ENCODE peak calls at places on chromosomes 6 and 20, in six cellular contexts. One of them, this sample, is unnamed.

GRCh38 chr6:99875068-99875467 is 119.0 kb downstream of the MCHR2 start:
- DNase-seq in trophoblast cell: no peak
- DNase-seq in H9: no peak
- DNase-seq in neuronal stem cell: no peak
- DNase-seq in IMR-90: no peak
- DNase-seq in H1: no peak
- DNase-seq in this sample: no peak

GRCh38 chr20:8473459-8473858 is 341.4 kb downstream of the PLCB1 start:
- DNase-seq in H9: no peak
- DNase-seq in neuronal stem cell: no peak
- DNase-seq in H1: no peak
- DNase-seq in IMR-90: peak; percentile 60
- DNase-seq in trophoblast cell: no peak
- DNase-seq in this sample: peak; percentile 14

GRCh38 chr6:135306740-135307420 is 125.8 kb downstream of the MYB start:
- DNase-seq in IMR-90: no peak
- DNase-seq in neuronal stem cell: no peak
- DNase-seq in trophoblast cell: no peak
- DNase-seq in H9: no peak
- DNase-seq in H1: no peak
- DNase-seq in this sample: no peak

GRCh38 chr6:108796875-108797274 is 51.3 kb upstream of the ARMC2 start:
- DNase-seq in trophoblast cell: no peak
- DNase-seq in H9: no peak
- DNase-seq in H1: no peak
- DNase-seq in IMR-90: peak; percentile 15
- DNase-seq in neuronal stem cell: no peak
- DNase-seq in this sample: peak; percentile 17

GRCh38 chr6:97765480-97765879 is 482.5 kb upstream of the MMS22L start:
- DNase-seq in neuronal stem cell: no peak
- DNase-seq in H1: no peak
- DNase-seq in IMR-90: peak; percentile 18
- DNase-seq in H9: no peak
- DNase-seq in trophoblast cell: peak; percentile 18
- DNase-seq in this sample: no peak

GRCh38 chr20:36030143-36030542 is 61.8 kb downstream of the CNBD2 start:
- DNase-seq in H9: no peak
- DNase-seq in neuronal stem cell: no peak
- DNase-seq in IMR-90: peak; percentile 24
- DNase-seq in trophoblast cell: no peak
- DNase-seq in H1: no peak
- DNase-seq in this sample: no peak

GRCh38 chr20:63351811-63352591 is 9.1 kb downstream of the CHRNA4 start:
- DNase-seq in H9: peak; percentile 82
- DNase-seq in neuronal stem cell: no peak
- DNase-seq in trophoblast cell: no peak
- DNase-seq in H1: peak; percentile 82
- DNase-seq in IMR-90: no peak
- DNase-seq in this sample: no peak

GRCh38 chr6:68196645-68197044 is 438.4 kb upstream of the ADGRB3 start:
- DNase-seq in trophoblast cell: no peak
- DNase-seq in IMR-90: no peak
- DNase-seq in neuronal stem cell: no peak
- DNase-seq in H1: no peak
- DNase-seq in H9: no peak
- DNase-seq in this sample: no peak

GRCh38 chr6:71392286-71392685 is 103.7 kb downstream of the OGFRL1 start:
- DNase-seq in neuronal stem cell: no peak
- DNase-seq in H9: no peak
- DNase-seq in H1: no peak
- DNase-seq in trophoblast cell: no peak
- DNase-seq in IMR-90: peak; percentile 83
- DNase-seq in this sample: no peak

GRCh38 chr6:126182650-126183311 is 157.1 kb upstream of the CENPW start:
- DNase-seq in trophoblast cell: no peak
- DNase-seq in H9: no peak
- DNase-seq in H1: no peak
- DNase-seq in neuronal stem cell: no peak
- DNase-seq in IMR-90: no peak
- DNase-seq in this sample: no peak

GRCh38 chr6:166286831-166287271 is 21.3 kb downstream of the PRR18 start:
- DNase-seq in H9: no peak
- DNase-seq in trophoblast cell: no peak
- DNase-seq in neuronal stem cell: no peak
- DNase-seq in H1: no peak
- DNase-seq in IMR-90: no peak
- DNase-seq in this sample: no peak

GRCh38 chr20:32626859-32627636 is 41.9 kb upstream of the NOL4L start:
- DNase-seq in trophoblast cell: no peak
- DNase-seq in H9: no peak
- DNase-seq in IMR-90: no peak
- DNase-seq in neuronal stem cell: no peak
- DNase-seq in H1: no peak
- DNase-seq in this sample: no peak

GRCh38 chr20:49859807-49860206 is 47.2 kb downstream of the SLC9A8 start:
- DNase-seq in H9: no peak
- DNase-seq in neuronal stem cell: no peak
- DNase-seq in H1: no peak
- DNase-seq in IMR-90: no peak
- DNase-seq in trophoblast cell: no peak
- DNase-seq in this sample: no peak

GRCh38 chr6:92297101-92297500 is 1122.3 kb downstream of the EPHA7 start:
- DNase-seq in IMR-90: peak; percentile 8
- DNase-seq in H9: no peak
- DNase-seq in H1: no peak
- DNase-seq in trophoblast cell: no peak
- DNase-seq in neuronal stem cell: no peak
- DNase-seq in this sample: peak; percentile 13

GRCh38 chr6:36139431-36139830 is 9.1 kb downstream of the MAPK13 start:
- DNase-seq in H1: peak; percentile 81
- DNase-seq in IMR-90: no peak
- DNase-seq in neuronal stem cell: no peak
- DNase-seq in trophoblast cell: peak; percentile 20
- DNase-seq in H9: peak; percentile 72
- DNase-seq in this sample: no peak

GRCh38 chr20:53870426-53871199 is 199.8 kb downstream of the BCAS1 start:
- DNase-seq in trophoblast cell: no peak
- DNase-seq in H9: no peak
- DNase-seq in IMR-90: no peak
- DNase-seq in H1: no peak
- DNase-seq in neuronal stem cell: no peak
- DNase-seq in this sample: no peak

GRCh38 chr6:7537560-7538174 is 3.8 kb upstream of the DSP start:
- DNase-seq in H1: no peak
- DNase-seq in neuronal stem cell: no peak
- DNase-seq in H9: no peak
- DNase-seq in trophoblast cell: no peak
- DNase-seq in IMR-90: no peak
- DNase-seq in this sample: no peak

GRCh38 chr20:428658-429200 is 20.6 kb downstream of the RBCK1 start:
- DNase-seq in H9: peak; percentile 61
- DNase-seq in trophoblast cell: no peak
- DNase-seq in IMR-90: no peak
- DNase-seq in neuronal stem cell: no peak
- DNase-seq in H1: no peak
- DNase-seq in this sample: no peak

GRCh38 chr20:45781391-45781931 is 10.2 kb downstream of the WFDC3 start:
- DNase-seq in neuronal stem cell: no peak
- DNase-seq in IMR-90: peak; percentile 95
- DNase-seq in H1: no peak
- DNase-seq in trophoblast cell: no peak
- DNase-seq in H9: no peak
- DNase-seq in this sample: peak; percentile 94

GRCh38 chr6:13466304-13467215 is 20.8 kb downstream of the GFOD1 start:
- DNase-seq in H1: no peak
- DNase-seq in neuronal stem cell: no peak
- DNase-seq in H9: no peak
- DNase-seq in trophoblast cell: no peak
- DNase-seq in IMR-90: no peak
- DNase-seq in this sample: no peak

GRCh38 chr6:40912158-40912946 is 126.7 kb downstream of the UNC5CL start:
- DNase-seq in IMR-90: no peak
- DNase-seq in trophoblast cell: peak; percentile 24
- DNase-seq in H9: peak; percentile 74
- DNase-seq in H1: no peak
- DNase-seq in neuronal stem cell: no peak
- DNase-seq in this sample: peak; percentile 17

GRCh38 chr20:35451295-35451694 is 4.1 kb upstream of the CEP250 start:
- DNase-seq in H9: no peak
- DNase-seq in trophoblast cell: no peak
- DNase-seq in neuronal stem cell: no peak
- DNase-seq in H1: no peak
- DNase-seq in IMR-90: no peak
- DNase-seq in this sample: no peak

GRCh38 chr20:63748356-63749270 is 9.0 kb downstream of the SLC2A4RG start:
- DNase-seq in trophoblast cell: no peak
- DNase-seq in IMR-90: no peak
- DNase-seq in H9: no peak
- DNase-seq in neuronal stem cell: no peak
- DNase-seq in H1: no peak
- DNase-seq in this sample: no peak

GRCh38 chr6:34529665-34530327 is 26.3 kb downstream of the SPDEF start:
- DNase-seq in IMR-90: no peak
- DNase-seq in H1: no peak
- DNase-seq in trophoblast cell: no peak
- DNase-seq in H9: no peak
- DNase-seq in neuronal stem cell: no peak
- DNase-seq in this sample: no peak

GRCh38 chr20:45283529-45284065 is 23.0 kb upstream of the RBPJL start:
- DNase-seq in H9: no peak
- DNase-seq in H1: no peak
- DNase-seq in trophoblast cell: no peak
- DNase-seq in neuronal stem cell: no peak
- DNase-seq in IMR-90: no peak
- DNase-seq in this sample: no peak

GRCh38 chr20:17888044-17888443 is 80.5 kb downstream of the SNX5 start:
- DNase-seq in H9: no peak
- DNase-seq in H1: no peak
- DNase-seq in trophoblast cell: peak; percentile 70
- DNase-seq in neuronal stem cell: no peak
- DNase-seq in IMR-90: no peak
- DNase-seq in this sample: no peak

GRCh38 chr20:59938696-59939051 is 1.4 kb downstream of the PPP1R3D start:
- DNase-seq in IMR-90: peak; percentile 23
- DNase-seq in neuronal stem cell: no peak
- DNase-seq in H9: no peak
- DNase-seq in trophoblast cell: peak; percentile 67
- DNase-seq in H1: no peak
- DNase-seq in this sample: no peak

GRCh38 chr20:57326667-57327455 is 2.7 kb upstream of the SPO11 start:
- DNase-seq in neuronal stem cell: no peak
- DNase-seq in H9: peak; percentile 62
- DNase-seq in IMR-90: no peak
- DNase-seq in H1: peak; percentile 47
- DNase-seq in trophoblast cell: peak; percentile 96
- DNase-seq in this sample: no peak

GRCh38 chr20:58359441-58359840 is 29.6 kb upstream of the VAPB start:
- DNase-seq in neuronal stem cell: no peak
- DNase-seq in H1: no peak
- DNase-seq in IMR-90: peak; percentile 29
- DNase-seq in trophoblast cell: no peak
- DNase-seq in H9: no peak
- DNase-seq in this sample: no peak
- H2BK5ac ChIP-seq in neuronal stem cell: no peak overlapping the region
- H2BK5ac ChIP-seq in H1: no peak overlapping the region
- H2BK5ac ChIP-seq in IMR-90: no peak overlapping the region
- H2BK5ac ChIP-seq in trophoblast cell: no peak overlapping the region
- H2BK5ac ChIP-seq in H9: no peak overlapping the region
- H2BK5ac ChIP-seq in this sample: no peak overlapping the region

GRCh38 chr6:105294129-105294528 is 108.8 kb downstream of the PREP start:
- DNase-seq in H9: no peak
- DNase-seq in trophoblast cell: no peak
- DNase-seq in IMR-90: no peak
- DNase-seq in H1: no peak
- DNase-seq in neuronal stem cell: no peak
- DNase-seq in this sample: no peak
- H3K4me2 ChIP-seq in H9: no peak overlapping the region
- H3K4me2 ChIP-seq in trophoblast cell: no peak overlapping the region
- H3K4me2 ChIP-seq in IMR-90: no peak overlapping the region
- H3K4me2 ChIP-seq in H1: no peak overlapping the region
- H3K4me2 ChIP-seq in neuronal stem cell: no peak overlapping the region
- H3K4me2 ChIP-seq in this sample: no peak overlapping the region

GRCh38 chr6:109977791-109978173 is 329 bp upstream of the GPR6 start:
- DNase-seq in trophoblast cell: no peak
- DNase-seq in neuronal stem cell: no peak
- DNase-seq in H1: no peak
- DNase-seq in IMR-90: no peak
- DNase-seq in H9: peak; percentile 72
- DNase-seq in this sample: no peak
- H2AFZ ChIP-seq in trophoblast cell: no peak overlapping the region
- H2AFZ ChIP-seq in neuronal stem cell: peak overlapping the region; percentile 63
- H2AFZ ChIP-seq in H1: peak overlapping the region; percentile 99
- H2AFZ ChIP-seq in IMR-90: no peak overlapping the region
- H2AFZ ChIP-seq in H9: peak overlapping the region; percentile 9
- H2AFZ ChIP-seq in this sample: no peak overlapping the region

DNA sequence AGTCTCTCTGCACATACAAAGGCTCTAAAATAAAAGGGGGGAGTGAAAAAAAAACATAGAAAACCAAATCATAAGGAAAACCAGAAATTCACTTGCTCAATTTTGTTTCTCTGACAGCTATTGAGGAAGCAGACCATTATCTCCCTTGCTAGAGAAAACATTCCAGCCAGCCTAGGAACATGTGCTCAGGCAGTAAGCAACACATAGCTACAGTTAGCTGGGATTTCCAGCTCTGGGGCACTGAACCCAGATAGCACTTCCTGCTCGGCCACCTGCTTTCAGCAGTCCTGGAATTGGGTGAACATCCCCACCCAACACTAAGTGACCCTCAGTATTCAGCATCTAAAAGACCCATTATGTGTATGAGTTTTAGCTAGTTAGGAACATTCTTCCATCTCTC is 61.3 kb downstream of the TNFRSF21 start:
- DNase-seq in H9: no peak
- DNase-seq in neuronal stem cell: no peak
- DNase-seq in IMR-90: no peak
- DNase-seq in trophoblast cell: no peak
- DNase-seq in H1: no peak
- DNase-seq in this sample: no peak
- H2BK5ac ChIP-seq in H9: no peak overlapping the region
- H2BK5ac ChIP-seq in neuronal stem cell: no peak overlapping the region
- H2BK5ac ChIP-seq in IMR-90: no peak overlapping the region
- H2BK5ac ChIP-seq in trophoblast cell: no peak overlapping the region
- H2BK5ac ChIP-seq in H1: no peak overlapping the region
- H2BK5ac ChIP-seq in this sample: no peak overlapping the region

DNA sequence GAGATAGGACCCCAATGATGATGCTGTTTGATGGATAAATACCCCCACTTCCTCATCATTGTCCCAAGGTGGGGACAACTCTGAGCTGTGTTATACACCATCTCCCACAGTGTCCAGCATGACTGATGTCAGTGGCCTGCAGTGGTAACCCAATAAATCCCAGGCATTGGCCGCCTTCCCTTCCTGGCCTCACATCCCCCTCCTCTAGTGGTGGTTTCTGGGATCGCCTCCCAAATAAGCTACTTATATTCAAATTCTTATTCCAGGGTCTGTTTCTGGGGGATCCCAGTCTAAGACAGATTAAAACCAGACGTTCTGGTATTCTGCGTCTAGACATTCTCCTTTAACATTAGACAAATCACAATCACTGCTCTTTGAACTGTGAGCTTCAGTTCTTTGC is 90.6 kb downstream of the SCP2D1 start:
- DNase-seq in IMR-90: no peak
- DNase-seq in neuronal stem cell: no peak
- DNase-seq in H9: no peak
- DNase-seq in trophoblast cell: no peak
- DNase-seq in H1: no peak
- DNase-seq in this sample: no peak
- H3K4me2 ChIP-seq in IMR-90: no peak overlapping the region
- H3K4me2 ChIP-seq in neuronal stem cell: no peak overlapping the region
- H3K4me2 ChIP-seq in H9: no peak overlapping the region
- H3K4me2 ChIP-seq in trophoblast cell: no peak overlapping the region
- H3K4me2 ChIP-seq in H1: no peak overlapping the region
- H3K4me2 ChIP-seq in this sample: no peak overlapping the region

This sample was measured in mesenchymal stem cell.